ENCODE peak calls at places on chromosomes 6 and 20, in seven cellular contexts. One of them, this sample, is unnamed.

GRCh38 chr20:56373942-56374341 is 15.2 kb downstream of the FAM210B start:
- DNase-seq in stomach: no peak
- DNase-seq in K562: no peak
- DNase-seq in SK-N-SH: no peak
- DNase-seq in sigmoid colon: no peak
- DNase-seq in ovary: no peak
- DNase-seq in suprapubic skin: no peak
- DNase-seq in this sample: no peak

GRCh38 chr6:156279306-156279969 is 497.7 kb upstream of the ARID1B start:
- DNase-seq in suprapubic skin: no peak
- DNase-seq in ovary: no peak
- DNase-seq in SK-N-SH: peak; percentile 61
- DNase-seq in K562: no peak
- DNase-seq in stomach: no peak
- DNase-seq in sigmoid colon: no peak
- DNase-seq in this sample: no peak

GRCh38 chr20:38723982-38724602 is at the start of gene SLC32A1:
- DNase-seq in sigmoid colon: no peak
- DNase-seq in suprapubic skin: no peak
- DNase-seq in K562: peak; percentile 23
- DNase-seq in ovary: no peak
- DNase-seq in SK-N-SH: peak; percentile 81
- DNase-seq in stomach: no peak
- DNase-seq in this sample: no peak

GRCh38 chr20:53708129-53708968 is 114.7 kb upstream of the ZNF217 start:
- DNase-seq in ovary: no peak
- DNase-seq in K562: no peak
- DNase-seq in SK-N-SH: no peak
- DNase-seq in suprapubic skin: no peak
- DNase-seq in stomach: no peak
- DNase-seq in sigmoid colon: no peak
- DNase-seq in this sample: no peak

GRCh38 chr6:154448448-154449096 is 61.9 kb downstream of the CNKSR3 start:
- DNase-seq in SK-N-SH: peak; percentile 78
- DNase-seq in K562: peak; percentile 41
- DNase-seq in suprapubic skin: no peak
- DNase-seq in sigmoid colon: peak; percentile 87
- DNase-seq in ovary: no peak
- DNase-seq in stomach: no peak
- DNase-seq in this sample: no peak

GRCh38 chr6:47363736-47364135 is 54.0 kb upstream of the TNFRSF21 start:
- DNase-seq in K562: no peak
- DNase-seq in stomach: no peak
- DNase-seq in SK-N-SH: no peak
- DNase-seq in suprapubic skin: no peak
- DNase-seq in sigmoid colon: no peak
- DNase-seq in ovary: no peak
- DNase-seq in this sample: no peak

GRCh38 chr20:23143098-23143497 is 57.0 kb upstream of the CD93 start:
- DNase-seq in K562: no peak
- DNase-seq in stomach: peak; percentile 54
- DNase-seq in sigmoid colon: peak; percentile 76
- DNase-seq in SK-N-SH: no peak
- DNase-seq in suprapubic skin: peak; percentile 79
- DNase-seq in ovary: no peak
- DNase-seq in this sample: no peak

GRCh38 chr6:50655848-50656453 is 57.4 kb upstream of the TFAP2D start:
- DNase-seq in ovary: no peak
- DNase-seq in sigmoid colon: no peak
- DNase-seq in suprapubic skin: no peak
- DNase-seq in stomach: no peak
- DNase-seq in K562: peak; percentile 44
- DNase-seq in SK-N-SH: peak; percentile 10
- DNase-seq in this sample: no peak

GRCh38 chr6:77926198-77926752 is 273.4 kb downstream of the MEI4 start:
- DNase-seq in K562: no peak
- DNase-seq in SK-N-SH: no peak
- DNase-seq in suprapubic skin: no peak
- DNase-seq in sigmoid colon: no peak
- DNase-seq in stomach: no peak
- DNase-seq in ovary: no peak
- DNase-seq in this sample: no peak

GRCh38 chr6:169868458-169868857 is 117.0 kb downstream of the ERMARD start:
- DNase-seq in stomach: peak; percentile 57
- DNase-seq in ovary: no peak
- DNase-seq in suprapubic skin: no peak
- DNase-seq in SK-N-SH: no peak
- DNase-seq in sigmoid colon: peak; percentile 65
- DNase-seq in K562: no peak
- DNase-seq in this sample: no peak

GRCh38 chr6:8170245-8170644 is 67.9 kb upstream of the EEF1E1 start:
- DNase-seq in sigmoid colon: no peak
- DNase-seq in stomach: no peak
- DNase-seq in SK-N-SH: no peak
- DNase-seq in ovary: no peak
- DNase-seq in K562: no peak
- DNase-seq in suprapubic skin: no peak
- DNase-seq in this sample: no peak

GRCh38 chr20:18395544-18395943 is 71.3 kb downstream of the DZANK1 start:
- DNase-seq in stomach: no peak
- DNase-seq in sigmoid colon: no peak
- DNase-seq in SK-N-SH: no peak
- DNase-seq in K562: no peak
- DNase-seq in ovary: no peak
- DNase-seq in suprapubic skin: no peak
- DNase-seq in this sample: no peak

GRCh38 chr6:11428351-11428750 is 109.2 kb upstream of the TMEM170B start:
- DNase-seq in stomach: no peak
- DNase-seq in ovary: no peak
- DNase-seq in suprapubic skin: no peak
- DNase-seq in sigmoid colon: no peak
- DNase-seq in SK-N-SH: no peak
- DNase-seq in K562: no peak
- DNase-seq in this sample: no peak

GRCh38 chr6:11425876-11426275 is 111.7 kb upstream of the TMEM170B start:
- DNase-seq in SK-N-SH: no peak
- DNase-seq in stomach: no peak
- DNase-seq in sigmoid colon: no peak
- DNase-seq in suprapubic skin: no peak
- DNase-seq in K562: no peak
- DNase-seq in ovary: no peak
- DNase-seq in this sample: no peak

GRCh38 chr6:11426571-11426970 is 111.0 kb upstream of the TMEM170B start:
- DNase-seq in SK-N-SH: no peak
- DNase-seq in ovary: no peak
- DNase-seq in sigmoid colon: no peak
- DNase-seq in K562: no peak
- DNase-seq in suprapubic skin: no peak
- DNase-seq in stomach: no peak
- DNase-seq in this sample: no peak

GRCh38 chr6:11427827-11428245 is 109.7 kb upstream of the TMEM170B start:
- DNase-seq in ovary: no peak
- DNase-seq in suprapubic skin: no peak
- DNase-seq in stomach: no peak
- DNase-seq in K562: no peak
- DNase-seq in sigmoid colon: no peak
- DNase-seq in SK-N-SH: no peak
- DNase-seq in this sample: no peak

DNA sequence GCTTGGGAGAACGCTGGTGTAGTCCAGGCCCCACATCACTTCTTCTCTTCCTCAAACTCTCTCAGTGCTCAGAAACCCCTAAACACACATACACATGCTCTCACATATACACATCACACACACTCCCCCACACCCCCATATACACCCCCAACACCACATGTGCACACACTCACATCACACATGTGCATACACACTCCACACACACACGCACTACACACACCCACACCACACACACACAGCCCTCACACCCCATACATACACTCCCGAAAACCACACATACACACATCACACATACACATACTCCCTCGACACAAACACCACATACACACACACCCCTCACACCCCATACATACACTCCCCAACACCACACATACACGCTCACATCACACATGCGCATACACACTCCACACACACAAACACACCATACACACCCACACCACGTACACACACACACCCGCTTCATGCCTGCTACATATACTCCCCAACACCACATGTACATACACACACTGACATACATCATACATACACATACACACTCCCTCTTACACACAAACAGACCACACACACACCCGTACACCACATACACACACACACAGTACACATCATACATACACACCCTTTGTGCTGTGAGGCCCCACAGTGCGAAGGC is 110.3 kb upstream of the TMEM170B start:
- DNase-seq in suprapubic skin: no peak
- DNase-seq in stomach: no peak
- DNase-seq in sigmoid colon: no peak
- DNase-seq in SK-N-SH: no peak
- DNase-seq in ovary: no peak
- DNase-seq in K562: no peak
- DNase-seq in this sample: no peak
- H3K27ac ChIP-seq in suprapubic skin: no peak overlapping the region
- H3K27ac ChIP-seq in stomach: peak overlapping the region; percentile 73
- H3K27ac ChIP-seq in sigmoid colon: no peak overlapping the region
- H3K27ac ChIP-seq in SK-N-SH: peak overlapping the region; percentile 67
- H3K27ac ChIP-seq in ovary: no peak overlapping the region
- H3K27ac ChIP-seq in K562: no peak overlapping the region
- H3K27ac ChIP-seq in this sample: peak overlapping the region; percentile 82

GRCh38 chr6:168527451-168528210 is 86.6 kb downstream of the SMOC2 start:
- DNase-seq in SK-N-SH: no peak
- DNase-seq in stomach: no peak
- DNase-seq in sigmoid colon: no peak
- DNase-seq in K562: no peak
- DNase-seq in suprapubic skin: no peak
- DNase-seq in ovary: no peak
- DNase-seq in this sample: no peak

GRCh38 chr6:168525114-168525513 is 84.1 kb downstream of the SMOC2 start:
- DNase-seq in SK-N-SH: no peak
- DNase-seq in ovary: no peak
- DNase-seq in sigmoid colon: no peak
- DNase-seq in suprapubic skin: no peak
- DNase-seq in stomach: no peak
- DNase-seq in K562: no peak
- DNase-seq in this sample: peak; percentile 29

GRCh38 chr6:168525926-168526630 is 85.1 kb downstream of the SMOC2 start:
- DNase-seq in stomach: no peak
- DNase-seq in K562: no peak
- DNase-seq in suprapubic skin: no peak
- DNase-seq in sigmoid colon: no peak
- DNase-seq in SK-N-SH: no peak
- DNase-seq in ovary: no peak
- DNase-seq in this sample: no peak

GRCh38 chr6:168528457-168529095 is 87.6 kb downstream of the SMOC2 start:
- DNase-seq in ovary: no peak
- DNase-seq in SK-N-SH: no peak
- DNase-seq in suprapubic skin: no peak
- DNase-seq in K562: no peak
- DNase-seq in sigmoid colon: no peak
- DNase-seq in stomach: no peak
- DNase-seq in this sample: no peak

GRCh38 chr6:168526841-168527281 is 85.9 kb downstream of the SMOC2 start:
- DNase-seq in ovary: peak; percentile 55
- DNase-seq in suprapubic skin: no peak
- DNase-seq in stomach: peak; percentile 74
- DNase-seq in K562: no peak
- DNase-seq in sigmoid colon: peak; percentile 78
- DNase-seq in SK-N-SH: no peak
- DNase-seq in this sample: peak; percentile 62
- TF ChIP-seq EP300 in ovary: no peak
- TF ChIP-seq EP300 in suprapubic skin: no peak
- TF ChIP-seq EP300 in stomach: peak; percentile 82
- TF ChIP-seq EP300 in K562: no peak
- TF ChIP-seq EP300 in sigmoid colon: no peak
- TF ChIP-seq EP300 in SK-N-SH: no peak
- TF ChIP-seq EP300 in this sample: peak; percentile 34

DNA sequence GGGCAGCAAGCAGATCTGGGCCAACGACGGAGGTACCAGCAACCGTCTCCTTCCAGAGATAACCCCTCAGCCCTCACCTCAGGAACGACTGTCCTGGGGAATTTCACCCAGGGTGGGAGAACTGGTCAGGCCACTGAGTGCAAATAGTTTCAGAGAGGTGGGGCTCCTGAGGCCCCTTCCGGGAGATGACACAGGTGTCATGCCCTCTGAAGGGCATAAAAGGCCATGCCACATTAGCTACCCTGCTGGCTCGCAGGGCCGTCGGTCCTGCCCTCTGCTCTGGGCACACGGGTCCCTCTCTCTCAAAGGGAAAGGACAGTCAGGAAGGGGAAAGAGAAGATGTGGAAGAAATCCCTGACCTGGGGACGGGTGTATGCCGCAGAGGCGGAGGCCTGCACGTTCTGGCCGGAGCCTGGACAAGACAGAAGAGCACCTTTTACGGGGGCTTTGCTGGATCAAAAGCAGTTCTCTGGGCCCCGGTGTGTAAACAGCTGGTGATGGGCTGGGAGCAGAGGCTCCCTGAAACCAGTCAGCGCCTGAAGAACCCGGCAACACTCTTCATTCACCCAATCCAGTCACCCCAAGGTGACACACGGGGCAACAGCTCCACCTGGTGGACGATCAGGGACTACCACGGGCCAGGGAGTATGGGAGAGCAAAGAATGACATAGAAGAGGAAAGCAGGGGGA is 6.4 kb upstream of the TAF8 start:
- DNase-seq in suprapubic skin: peak; percentile 87
- DNase-seq in ovary: peak; percentile 83
- DNase-seq in stomach: peak; percentile 85
- DNase-seq in sigmoid colon: peak; percentile 92
- DNase-seq in SK-N-SH: peak; percentile 92
- DNase-seq in K562: peak; percentile 88
- DNase-seq in this sample: peak; percentile 89
- H3K27ac ChIP-seq in suprapubic skin: no peak overlapping the region
- H3K27ac ChIP-seq in ovary: no peak overlapping the region
- H3K27ac ChIP-seq in stomach: peak overlapping the region; percentile 95
- H3K27ac ChIP-seq in sigmoid colon: peak overlapping the region; percentile 95
- H3K27ac ChIP-seq in SK-N-SH: no peak overlapping the region
- H3K27ac ChIP-seq in K562: no peak overlapping the region
- H3K27ac ChIP-seq in this sample: peak overlapping the region; percentile 92

GRCh38 chr6:110760589-110760988 is 54.7 kb downstream of the CDK19 start:
- DNase-seq in stomach: no peak
- DNase-seq in SK-N-SH: no peak
- DNase-seq in suprapubic skin: no peak
- DNase-seq in ovary: no peak
- DNase-seq in sigmoid colon: no peak
- DNase-seq in K562: no peak
- DNase-seq in this sample: no peak

GRCh38 chr6:110755411-110755834 is 59.8 kb downstream of the CDK19 start:
- DNase-seq in K562: no peak
- DNase-seq in sigmoid colon: no peak
- DNase-seq in stomach: no peak
- DNase-seq in suprapubic skin: no peak
- DNase-seq in ovary: no peak
- DNase-seq in SK-N-SH: no peak
- DNase-seq in this sample: no peak

GRCh38 chr6:110761371-110761770 is 53.9 kb downstream of the CDK19 start:
- DNase-seq in ovary: no peak
- DNase-seq in sigmoid colon: no peak
- DNase-seq in K562: no peak
- DNase-seq in stomach: no peak
- DNase-seq in SK-N-SH: no peak
- DNase-seq in suprapubic skin: no peak
- DNase-seq in this sample: no peak

GRCh38 chr6:110756817-110757216 is 58.5 kb downstream of the CDK19 start:
- DNase-seq in K562: no peak
- DNase-seq in SK-N-SH: no peak
- DNase-seq in stomach: no peak
- DNase-seq in sigmoid colon: no peak
- DNase-seq in ovary: no peak
- DNase-seq in suprapubic skin: no peak
- DNase-seq in this sample: no peak
- TF ChIP-seq EP300 in K562: no peak
- TF ChIP-seq EP300 in SK-N-SH: no peak
- TF ChIP-seq EP300 in stomach: no peak
- TF ChIP-seq EP300 in sigmoid colon: no peak
- TF ChIP-seq EP300 in ovary: no peak
- TF ChIP-seq EP300 in suprapubic skin: no peak
- TF ChIP-seq EP300 in this sample: no peak